ENCODE peak calls at places on chromosomes 2 and 18, in ten cellular contexts. G, I, E, A, X, W, T, N, U and Z are unnamed samples. For H3K4me1 and H3K27me3, the result is how much of the 10 kb centered on the place peaks cover.

GRCh38 chr2:239854596-239854995 is 170.5 kb downstream of the NDUFA10 start:
- DNase-seq in G (no peak), U (no peak), N (no peak), T (no peak), X (no peak), A (no peak), I (no peak), W (no peak), E (no peak), Z (no peak)

GRCh38 chr18:8116346-8117007 is 492.8 kb upstream of the RAB12 start:
- DNase-seq in A (peak), E (no peak), N (peak), I (no peak), T (no peak), W (no peak), U (no peak), X (no peak), G (no peak), Z (no peak)

GRCh38 chr2:33505966-33506365 is 29.5 kb downstream of the RASGRP3 start:
- DNase-seq in T (no peak), X (no peak), U (no peak), N (no peak), E (no peak), I (no peak), A (peak), W (no peak), G (no peak), Z (no peak)

GRCh38 chr2:240125749-240126148 is 10.4 kb downstream of the COPS9 start:
- DNase-seq in W (no peak), U (no peak), I (no peak), T (no peak), A (no peak), X (peak), G (no peak), E (no peak), N (no peak), Z (peak)

GRCh38 chr2:134260726-134261125 is 6.9 kb downstream of the MGAT5 start:
- DNase-seq in A (peak), T (peak), U (no peak), W (no peak), X (peak), E (no peak), N (no peak), I (no peak), G (no peak), Z (no peak)

GRCh38 chr2:184646177-184646576 is 47.8 kb downstream of the ZNF804A start:
- DNase-seq in G (no peak), U (no peak), X (no peak), N (peak), I (no peak), A (peak), E (no peak), W (peak), T (no peak), Z (no peak)

GRCh38 chr18:4360221-4360715 is 94.8 kb downstream of the DLGAP1 start:
- DNase-seq in A (no peak), U (no peak), W (no peak), N (no peak), T (no peak), I (no peak), G (no peak), X (no peak), E (no peak), Z (no peak)

GRCh38 chr2:100623033-100623715 is 60.4 kb downstream of the PDCL3 start:
- DNase-seq in I (no peak), A (no peak), G (no peak), T (no peak), N (no peak), X (no peak), E (no peak), W (no peak), U (no peak), Z (no peak)

GRCh38 chr2:43708178-43708577 is 31.9 kb upstream of the C1GALT1C1L start:
- DNase-seq in N (no peak), T (no peak), W (no peak), U (no peak), G (no peak), X (no peak), E (no peak), I (no peak), A (no peak), Z (no peak)

GRCh38 chr2:116109471-116109870 is 1667.0 kb downstream of the DPP10 start:
- DNase-seq in E (no peak), A (no peak), W (no peak), N (no peak), G (no peak), X (no peak), U (no peak), I (no peak), T (no peak), Z (no peak)

GRCh38 chr2:74297391-74297790 is 45.8 kb downstream of the SLC4A5 start:
- DNase-seq in N (no peak), X (no peak), W (no peak), A (no peak), U (no peak), E (no peak), T (no peak), I (no peak), G (no peak), Z (peak)

GRCh38 chr2:109272461-109272860 is 143.5 kb downstream of the SH3RF3 start:
- DNase-seq in N (no peak), U (no peak), E (no peak), W (no peak), X (no peak), A (peak), G (no peak), I (no peak), T (no peak), Z (no peak)

GRCh38 chr2:240205348-240205747 is 64.9 kb upstream of the OTOS start:
- DNase-seq in A (peak), I (no peak), X (no peak), U (no peak), E (no peak), W (no peak), T (no peak), G (no peak), N (peak), Z (no peak)

GRCh38 chr2:183010112-183010511 is 28.1 kb downstream of the NCKAP1 start:
- DNase-seq in W (peak), G (no peak), N (peak), I (no peak), E (no peak), X (no peak), A (peak), T (peak), U (no peak), Z (no peak)

GRCh38 chr2:141440072-141440635 is 690.7 kb downstream of the LRP1B start:
- DNase-seq in A (no peak), U (no peak), X (no peak), I (no peak), E (no peak), T (no peak), W (no peak), G (no peak), N (no peak), Z (no peak)

GRCh38 chr2:12728221-12728777 is 11.6 kb downstream of the TRIB2 start:
- DNase-seq in I (no peak), N (no peak), W (peak), X (no peak), T (no peak), G (no peak), U (no peak), A (no peak), E (peak), Z (no peak)

GRCh38 chr2:18325118-18325517 is 235.3 kb downstream of the RDH14 start:
- DNase-seq in U (no peak), X (no peak), N (no peak), T (no peak), G (no peak), A (no peak), E (no peak), W (no peak), I (no peak), Z (no peak)

GRCh38 chr18:50033004-50033403 is 161.9 kb downstream of the MYO5B start:
- DNase-seq in I (no peak), T (no peak), E (no peak), G (no peak), W (no peak), U (no peak), N (no peak), A (no peak), X (no peak), Z (no peak)

GRCh38 chr2:68715353-68716041 is 19.1 kb upstream of the ARHGAP25 start:
- DNase-seq in G (peak), N (peak), U (peak), A (peak), E (peak), T (no peak), W (peak), I (peak), X (peak), Z (peak)

GRCh38 chr2:177143444-177143843 is 69.2 kb upstream of the HNRNPA3 start:
- DNase-seq in X (no peak), I (no peak), W (no peak), E (no peak), N (peak), G (no peak), U (no peak), T (no peak), A (peak), Z (no peak)

GRCh38 chr2:118046628-118047210 is 32.8 kb upstream of the CCDC93 start:
- DNase-seq in T (no peak), W (peak), N (peak), I (no peak), E (no peak), A (peak), X (no peak), G (no peak), U (no peak), Z (peak)

GRCh38 chr2:7899241-7899640 is 782.6 kb upstream of the ID2 start:
- DNase-seq in T (no peak), W (no peak), G (no peak), N (no peak), A (no peak), E (no peak), I (no peak), X (no peak), U (no peak), Z (no peak)

GRCh38 chr2:56464613-56465012 is 280.8 kb downstream of the CCDC85A start:
- DNase-seq in I (no peak), N (no peak), A (no peak), W (no peak), U (no peak), G (no peak), E (no peak), T (no peak), X (no peak), Z (no peak)

GRCh38 chr18:12318334-12318697 is 10.3 kb downstream of the TUBB6 start:
- DNase-seq in N (no peak), I (no peak), W (no peak), A (no peak), U (no peak), T (no peak), X (no peak), G (no peak), E (no peak), Z (no peak)

GRCh38 chr2:172739651-172740050 is 4.0 kb downstream of the RAPGEF4 start:
- DNase-seq in I (no peak), N (no peak), X (no peak), U (no peak), E (no peak), W (no peak), G (no peak), A (no peak), T (no peak), Z (no peak)

GRCh38 chr2:160157861-160158813 is 41.9 kb downstream of the ITGB6 start:
- DNase-seq in U (no peak), E (no peak), I (peak), T (no peak), W (no peak), X (no peak), A (peak), N (no peak), G (no peak), Z (peak)

GRCh38 chr18:76958692-76959341 is 136.5 kb downstream of the ZNF236 start:
- DNase-seq in E (no peak), I (no peak), U (peak), N (no peak), A (no peak), X (no peak), G (no peak), W (peak), T (peak), Z (no peak)

GRCh38 chr2:224561234-224562005 is 23.7 kb downstream of the CUL3 start:
- DNase-seq in W (no peak), T (no peak), X (no peak), A (no peak), I (no peak), U (no peak), N (no peak), G (no peak), E (no peak), Z (no peak)

DNA sequence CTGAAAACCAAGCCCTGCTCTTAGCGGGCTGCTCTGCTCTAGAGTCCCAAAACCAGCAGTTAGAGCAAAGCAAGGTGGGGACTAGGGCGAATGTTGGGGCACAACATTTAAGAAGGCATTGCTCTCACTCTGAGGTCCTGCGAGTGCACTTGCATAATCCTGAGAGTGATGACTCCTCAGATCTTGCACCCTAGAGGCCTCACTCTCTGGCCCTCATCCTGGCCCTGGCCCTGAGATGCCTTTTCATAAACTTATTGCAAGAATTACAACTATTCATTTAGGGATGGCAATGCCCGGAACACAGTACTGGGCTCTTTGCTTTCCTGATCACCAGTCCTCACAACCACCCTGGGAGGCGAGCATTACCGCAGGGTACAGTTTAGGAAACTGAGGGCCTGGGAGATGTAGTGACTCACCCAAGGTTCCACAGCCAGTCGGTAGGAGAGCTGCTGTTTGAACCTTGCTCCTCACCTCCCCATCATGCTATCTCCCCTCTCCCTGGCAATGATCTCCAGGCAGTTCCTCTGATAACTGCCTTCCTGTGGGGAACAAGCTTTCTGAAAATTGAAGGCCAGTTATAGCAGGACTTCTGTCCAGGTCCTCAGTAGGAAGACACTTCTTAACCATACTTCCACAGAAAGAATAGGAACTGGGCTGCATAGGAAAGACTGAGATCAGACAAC is 91.4 kb downstream of the TNS1 start:
- DNase-seq in N (no peak), T (no peak), U (no peak), W (no peak), A (no peak), X (no peak), E (no peak), I (no peak), G (peak), Z (no peak)
- H3K4me1 ChIP-seq in N (under half), T (half or more), U (half or more), W (under half), A (under half), X (under half), E (under half), I (under half), G (under half), Z (under half)

DNA sequence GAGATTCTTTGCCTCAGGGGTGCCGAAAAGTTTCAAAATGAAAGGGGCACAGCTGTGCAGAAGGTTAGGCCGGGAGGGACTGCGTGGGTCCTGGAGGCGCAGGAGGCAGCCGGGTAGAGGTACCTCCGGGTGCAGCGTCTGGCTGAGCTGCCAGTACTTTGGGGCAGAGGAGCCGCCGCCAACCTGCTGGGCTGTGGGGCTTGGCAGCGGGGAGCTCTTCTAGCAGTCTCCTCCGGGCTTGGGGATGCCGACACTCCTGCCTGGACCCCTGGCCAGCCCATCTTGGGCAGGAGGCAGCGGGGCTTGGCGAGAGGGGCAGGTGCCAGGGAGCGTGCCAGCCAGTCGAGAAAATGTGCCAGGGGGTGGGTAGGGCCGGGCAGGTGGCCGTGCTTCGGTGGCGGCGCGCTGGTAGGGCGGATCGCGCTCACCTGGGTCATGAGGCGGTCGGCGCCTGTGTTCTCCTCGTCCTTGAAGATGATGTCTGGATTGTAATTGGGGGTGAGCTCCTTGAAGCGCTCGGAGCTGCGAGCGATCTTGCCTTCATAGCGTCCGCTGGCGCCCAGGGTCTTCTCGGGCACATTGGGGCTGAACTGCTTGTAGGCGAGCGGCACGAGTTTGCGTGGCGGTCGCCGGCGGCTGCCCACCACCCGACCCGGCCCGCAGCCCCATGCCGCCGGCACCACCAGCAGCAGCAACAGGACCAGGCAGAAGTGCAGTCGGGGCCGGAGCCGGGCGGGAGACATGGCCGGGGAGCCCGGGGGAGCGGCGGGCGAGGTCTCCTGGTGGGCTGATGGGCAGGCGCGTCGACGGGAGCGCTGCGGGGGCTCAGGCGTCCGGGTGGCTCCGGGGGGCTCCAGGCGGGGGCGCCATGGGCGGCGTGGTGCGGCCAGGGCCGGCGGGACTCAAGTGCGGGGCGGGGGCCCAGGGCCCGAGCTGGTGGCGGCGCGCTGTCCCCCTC is 717 bp downstream of the IHH start:
- DNase-seq in A (no peak), T (no peak), G (peak), I (no peak), N (no peak), E (no peak), W (peak), U (peak), X (no peak), Z (no peak)
- H3K27me3 ChIP-seq in A (half or more), T (under half), G (under half), I (under half), N (under half), E (under half), W (under half), U (under half), X (under half), Z (half or more)

GRCh38 chr2:144358979-144359541 is 160.9 kb downstream of the ZEB2 start:
- DNase-seq in I (no peak), W (no peak), G (no peak), X (no peak), E (no peak), U (no peak), T (no peak), A (peak), N (peak), Z (no peak)

GRCh38 chr2:144356402-144356801 is 163.5 kb downstream of the ZEB2 start:
- DNase-seq in G (no peak), I (no peak), X (no peak), A (peak), U (no peak), N (no peak), W (no peak), E (no peak), T (no peak), Z (no peak)

GRCh38 chr2:144358531-144358930 is 161.4 kb downstream of the ZEB2 start:
- DNase-seq in N (no peak), I (no peak), G (no peak), A (no peak), W (no peak), U (no peak), E (no peak), X (no peak), T (no peak), Z (no peak)

GRCh38 chr2:144359684-144360083 is 160.2 kb downstream of the ZEB2 start:
- DNase-seq in W (no peak), G (no peak), U (no peak), T (no peak), E (no peak), A (no peak), I (no peak), N (no peak), X (no peak), Z (no peak)

DNA sequence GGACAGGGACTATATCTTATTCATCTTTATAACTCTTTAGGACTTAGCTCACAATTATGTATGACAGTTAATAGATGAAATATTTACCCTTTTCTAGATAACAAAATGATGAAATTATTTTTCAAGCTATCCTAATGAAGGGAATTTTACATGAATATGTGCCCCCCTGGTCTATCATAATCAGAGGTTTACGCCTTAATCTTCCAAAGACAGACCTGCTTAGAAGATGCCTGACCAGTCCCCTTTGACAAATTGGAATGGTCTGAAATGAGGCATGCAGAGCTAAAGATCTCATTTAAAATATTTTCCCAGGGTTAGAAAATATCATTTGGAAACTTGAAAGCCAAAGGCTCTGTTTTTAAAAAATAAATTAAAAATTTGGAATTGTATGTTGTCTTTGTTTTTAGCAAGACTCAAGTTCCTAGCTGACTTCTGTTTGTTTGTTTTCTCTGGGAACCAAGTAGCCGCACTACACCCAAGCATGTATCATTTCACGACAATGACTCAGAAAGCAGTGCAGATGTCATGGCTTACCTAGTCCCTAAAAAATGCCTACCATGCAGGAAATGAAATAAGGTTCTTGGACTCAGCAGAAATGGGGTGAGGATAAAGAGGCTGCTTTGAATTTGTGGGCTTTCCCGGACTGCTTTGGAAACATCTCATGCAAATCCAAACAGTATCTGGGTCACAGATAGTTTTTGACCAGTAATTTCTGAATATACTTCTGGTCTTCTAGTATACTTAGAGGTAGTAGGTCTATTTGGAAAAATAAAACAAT is 162.1 kb downstream of the ZEB2 start:
- DNase-seq in I (no peak), X (no peak), W (no peak), G (no peak), A (peak), N (peak), E (no peak), U (no peak), T (peak), Z (no peak)
- H3K4me1 ChIP-seq in I (under half), X (under half), W (under half), G (under half), A (under half), N (under half), E (under half), U (under half), T (under half), Z (under half)

GRCh38 chr2:216426938-216427337 is 14.7 kb downstream of the SMARCAL1 start:
- DNase-seq in I (no peak), U (no peak), G (no peak), N (peak), X (no peak), A (peak), W (no peak), E (no peak), T (no peak), Z (no peak)

GRCh38 chr2:216426166-216426777 is 14.0 kb downstream of the SMARCAL1 start:
- DNase-seq in I (no peak), X (no peak), N (no peak), G (no peak), E (no peak), W (no peak), U (no peak), T (no peak), A (no peak), Z (no peak)

GRCh38 chr2:216431457-216431856 is 19.2 kb downstream of the SMARCAL1 start:
- DNase-seq in U (no peak), A (no peak), N (no peak), I (no peak), G (no peak), E (no peak), T (no peak), W (no peak), X (no peak), Z (no peak)

GRCh38 chr2:216429403-216429802 is 17.1 kb downstream of the SMARCAL1 start:
- DNase-seq in X (no peak), U (no peak), N (no peak), E (no peak), T (no peak), A (no peak), I (no peak), W (no peak), G (no peak), Z (no peak)

DNA sequence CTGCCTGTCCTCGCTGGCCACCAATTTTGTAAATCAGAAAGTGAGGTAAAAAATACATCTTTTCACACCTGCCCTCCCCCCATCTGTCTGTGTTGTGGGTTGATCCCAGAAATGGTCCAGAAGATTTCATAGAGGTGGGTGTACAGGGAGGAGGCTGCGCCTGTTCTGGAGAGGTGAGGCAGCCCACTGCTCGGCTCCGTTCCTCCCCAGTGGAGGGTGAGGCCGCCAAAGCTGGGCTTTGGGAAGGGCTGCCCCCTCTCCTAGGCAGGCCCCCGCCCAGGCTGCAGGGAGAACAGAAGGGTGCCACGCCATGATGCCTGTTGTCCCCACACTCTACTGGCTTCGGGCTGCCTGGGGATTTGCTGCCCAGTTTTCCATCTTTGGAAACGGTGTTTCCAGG is 18.5 kb downstream of the SMARCAL1 start:
- DNase-seq in G (no peak), T (no peak), X (no peak), U (no peak), A (no peak), N (no peak), I (no peak), E (no peak), W (no peak), Z (no peak)
- H3K27me3 ChIP-seq in G (under half), T (under half), X (under half), U (under half), A (under half), N (under half), I (under half), E (under half), W (under half), Z (under half)